ENCODE peak calls at places on chromosomes 4 and X, in seven cellular contexts. L is HCT116, B is PC-3, N is neural progenitor cell, G is mammary epithelial cell, Q is keratinocyte, W is PC-9. D is an unnamed sample.
A peak's percentile ranks its signal among the peaks of the same experiment; 100 is the strongest.

GRCh38 chrX:44096666-44097065 is 123.5 kb upstream of the NDP start:
- DNase-seq in L (no peak), B (no peak), N (no peak), G (no peak), Q (no peak), W (no peak), D (no peak)

GRCh38 chr4:40301592-40301991 is 33.5 kb upstream of the CHRNA9 start:
- DNase-seq in L (no peak), B (no peak), N (no peak), G (no peak), Q (no peak), W (no peak), D (no peak)

GRCh38 chr4:5218376-5219069 is 167.2 kb downstream of the STK32B start:
- DNase-seq in L (no peak), B (no peak), N (no peak), G (no peak), Q (no peak), W (no peak), D (no peak)

GRCh38 chr4:147830987-147831386 is 99.1 kb downstream of the ARHGAP10 start:
- DNase-seq in L (no peak), B (peak; percentile 55), N (no peak), G (peak; percentile 94), Q (peak; percentile 78), W (peak; percentile 14), D (peak; percentile 21)

GRCh38 chr4:6461301-6462165 is 10.9 kb downstream of the PPP2R2C start:
- DNase-seq in L (no peak), B (no peak), N (no peak), G (no peak), Q (no peak), W (no peak), D (no peak)

GRCh38 chr4:59945277-59945676 is 1254.8 kb upstream of the ADGRL3 start:
- DNase-seq in L (no peak), B (peak; percentile 53), N (no peak), G (no peak), Q (peak; percentile 15), W (no peak), D (no peak)

GRCh38 chr4:181261279-181261678 is 981.9 kb upstream of the TENM3 start:
- DNase-seq in L (no peak), B (no peak), N (peak; percentile 80), G (no peak), Q (no peak), W (no peak), D (peak; percentile 31)

GRCh38 chr4:116346750-116347149 is 738.6 kb downstream of the TRAM1L1 start:
- DNase-seq in L (no peak), B (no peak), N (no peak), G (no peak), Q (no peak), W (no peak), D (no peak)

GRCh38 chr4:152540293-152540674 is 4.4 kb upstream of the FBXW7 start:
- DNase-seq in L (no peak), B (no peak), N (peak; percentile 78), G (no peak), Q (no peak), W (no peak), D (peak; percentile 14)

GRCh38 chr4:27368781-27369180 is 508.1 kb downstream of the STIM2 start:
- DNase-seq in L (no peak), B (no peak), N (no peak), G (no peak), Q (no peak), W (no peak), D (no peak)

GRCh38 chrX:110403839-110404238 is 45.2 kb downstream of the RTL9 start:
- DNase-seq in L (no peak), B (no peak), N (no peak), G (no peak), Q (no peak), W (no peak), D (no peak)

GRCh38 chr4:17934286-17934685 is 87.3 kb downstream of the LCORL start:
- DNase-seq in L (no peak), B (no peak), N (no peak), G (no peak), Q (no peak), W (no peak), D (no peak)

GRCh38 chr4:146450524-146450923 is 71.2 kb downstream of the SLC10A7 start:
- DNase-seq in L (no peak), B (no peak), N (no peak), G (no peak), Q (no peak), W (no peak), D (no peak)

GRCh38 chrX:19156223-19156622 is 34.0 kb upstream of the ADGRG2 start:
- DNase-seq in L (no peak), B (peak; percentile 26), N (peak; percentile 13), G (peak; percentile 10), Q (no peak), W (no peak), D (no peak)

GRCh38 chrX:75746891-75747639 is 38.0 kb downstream of the MAGEE2 start:
- DNase-seq in L (no peak), B (peak; percentile 22), N (peak; percentile 66), G (no peak), Q (no peak), W (peak; percentile 17), D (peak; percentile 57)

GRCh38 chrX:73916931-73917657 is 354.1 kb downstream of the CHIC1 start:
- DNase-seq in L (peak; percentile 4), B (peak; percentile 83), N (peak; percentile 62), G (peak; percentile 77), Q (peak; percentile 48), W (no peak), D (peak; percentile 56)

GRCh38 chr4:169385356-169385755 is 114.6 kb upstream of the SH3RF1 start:
- DNase-seq in L (no peak), B (peak; percentile 40), N (no peak), G (no peak), Q (no peak), W (no peak), D (no peak)

GRCh38 chr4:153651041-153651960 is 32.8 kb upstream of the TLR2 start:
- DNase-seq in L (no peak), B (peak; percentile 28), N (no peak), G (peak; percentile 43), Q (no peak), W (no peak), D (no peak)

GRCh38 chrX:101430457-101431078 is 22.5 kb downstream of the HNRNPH2 start:
- DNase-seq in L (no peak), B (peak; percentile 40), N (no peak), G (peak; percentile 32), Q (no peak), W (no peak), D (no peak)

GRCh38 chr4:39348371-39349265 is 17.5 kb downstream of the RFC1 start:
- DNase-seq in L (no peak), B (peak; percentile 32), N (no peak), G (peak; percentile 46), Q (no peak), W (peak; percentile 8), D (peak; percentile 10)

GRCh38 chrX:110746014-110746413 is 49.6 kb downstream of the CHRDL1 start:
- DNase-seq in L (no peak), B (no peak), N (peak; percentile 14), G (no peak), Q (no peak), W (no peak), D (no peak)

GRCh38 chr4:82599336-82599735 is 37.5 kb upstream of the TMEM150C start:
- DNase-seq in L (peak; percentile 1), B (peak; percentile 10), N (peak; percentile 32), G (no peak), Q (no peak), W (no peak), D (no peak)

GRCh38 chr4:78293841-78294301 is 236.7 kb downstream of the FRAS1 start:
- DNase-seq in L (no peak), B (peak; percentile 51), N (peak; percentile 35), G (peak; percentile 65), Q (peak; percentile 13), W (peak; percentile 67), D (no peak)

GRCh38 chr4:185272232-185272631 is 62.8 kb downstream of the SNX25 start:
- DNase-seq in L (no peak), B (no peak), N (no peak), G (no peak), Q (no peak), W (no peak), D (no peak)

GRCh38 chrX:133005038-133005437 is 46.6 kb upstream of the HS6ST2 start:
- DNase-seq in L (no peak), B (peak; percentile 48), N (peak; percentile 27), G (peak; percentile 1), Q (no peak), W (peak; percentile 4), D (peak; percentile 24)

GRCh38 chrX:133007458-133007857 is 49.0 kb upstream of the HS6ST2 start:
- DNase-seq in L (no peak), B (peak; percentile 55), N (no peak), G (no peak), Q (no peak), W (no peak), D (no peak)

GRCh38 chrX:133005616-133006015 is 47.2 kb upstream of the HS6ST2 start:
- DNase-seq in L (no peak), B (no peak), N (no peak), G (no peak), Q (no peak), W (no peak), D (no peak)
- TF ChIP-seq EZH2 in L (no peak), B (no peak), N (no peak), G (no peak), Q (no peak), W (no peak), D (no peak)

GRCh38 chr4:41957634-41958033 is 22.4 kb downstream of the TMEM33 start:
- DNase-seq in L (peak; percentile 24), B (peak; percentile 26), N (peak; percentile 50), G (no peak), Q (no peak), W (no peak), D (peak; percentile 10)
- TF ChIP-seq CTCF in L (peak; percentile 30), B (peak; percentile 52), N (peak; percentile 70), G (peak; percentile 11), Q (peak; percentile 32), W (peak; percentile 49), D (peak; percentile 36)

DNA sequence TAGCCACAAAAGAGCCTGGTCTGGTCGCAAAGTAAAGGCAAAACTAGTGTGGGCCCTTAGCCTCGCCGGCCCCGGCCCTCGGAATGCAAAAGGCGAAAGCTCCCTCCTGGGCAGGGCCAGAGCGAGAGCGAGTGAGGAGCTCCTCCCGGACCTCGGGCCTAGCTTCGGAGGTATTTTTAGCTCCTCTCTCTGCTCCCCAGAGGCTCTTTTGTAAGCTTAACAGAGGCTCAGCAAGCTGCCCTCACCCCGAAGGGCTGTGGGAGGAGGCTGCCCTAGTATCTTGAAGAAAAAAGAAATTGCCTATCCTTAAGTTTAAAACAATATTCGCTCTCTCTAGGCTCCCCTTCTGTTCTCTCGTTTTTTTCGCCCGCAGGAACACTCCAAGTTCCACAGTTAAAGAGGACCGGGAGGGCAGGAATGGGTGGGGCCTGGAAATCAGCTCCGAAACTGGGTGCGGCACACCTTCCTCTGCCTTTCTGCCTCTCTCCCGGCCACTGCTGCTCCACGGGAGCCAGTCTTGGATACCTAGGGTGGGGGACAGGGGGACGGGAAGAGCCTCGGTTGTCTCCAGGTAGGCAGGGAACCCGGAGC is 12.2 kb downstream of the HAND2 start:
- DNase-seq in L (no peak), B (no peak), N (peak; percentile 88), G (no peak), Q (no peak), W (no peak), D (peak; percentile 39)
- TF ChIP-seq EZH2 in L (no peak), B (no peak), N (no peak), G (peak; percentile 66), Q (peak; percentile 65), W (no peak), D (no peak)

DNA sequence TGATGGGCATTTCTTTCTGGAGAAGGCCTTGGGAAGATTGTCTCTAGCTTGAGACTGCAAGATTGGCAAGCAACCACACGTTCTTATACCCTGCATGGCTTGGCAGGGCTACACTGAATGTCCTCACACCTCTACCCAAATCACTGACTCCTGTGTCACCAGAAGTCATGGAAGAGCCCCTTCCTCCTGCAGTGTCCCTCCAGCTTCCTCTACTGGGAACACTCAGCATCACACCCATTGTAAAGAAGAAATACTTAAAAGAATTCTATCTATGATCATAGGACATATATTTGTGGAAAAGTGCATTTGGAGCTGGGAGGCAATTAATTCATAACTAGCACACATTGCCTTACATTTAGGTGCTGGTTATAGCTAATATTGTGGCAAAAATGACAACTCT is 113.1 kb downstream of the CCSER1 start:
- DNase-seq in L (no peak), B (no peak), N (peak; percentile 5), G (no peak), Q (no peak), W (no peak), D (no peak)
- TF ChIP-seq CTCF in L (no peak), B (peak; percentile 14), N (peak; percentile 31), G (no peak), Q (no peak), W (no peak), D (no peak)